ENCODE peak calls at places on chromosomes 4 and X, in five cellular contexts. N is NCI-H2081, M is SJCRH30, G is OCI-LY7, B is astrocyte. T is an unnamed sample.

GRCh38 chrX:21153503-21153902 is 220.7 kb upstream of the CNKSR2 start:
- DNase-seq in N (no peak), M (peak), G (no peak), B (peak), T (no peak)

GRCh38 chrX:148133099-148133725 is 152.1 kb downstream of the FMR1NB start:
- DNase-seq in N (no peak), M (peak), G (peak), B (no peak), T (peak)

GRCh38 chr4:181971411-181971810 is 271.8 kb upstream of the TENM3 start:
- DNase-seq in N (no peak), M (no peak), G (no peak), B (peak), T (peak)

GRCh38 chr4:67725981-67726380 is 25.0 kb upstream of the UBA6 start:
- DNase-seq in N (no peak), M (no peak), G (no peak), B (peak), T (no peak)

GRCh38 chr4:112112590-112113170 is 32.6 kb upstream of the FAM241A start:
- DNase-seq in N (no peak), M (peak), G (no peak), B (no peak), T (no peak)

GRCh38 chr4:80811413-80811812 is 219.1 kb upstream of the BMP3 start:
- DNase-seq in N (no peak), M (no peak), G (no peak), B (no peak), T (no peak)

GRCh38 chrX:71056857-71057256 is 11.3 kb downstream of the SNX12 start:
- DNase-seq in N (no peak), M (no peak), G (no peak), B (peak), T (no peak)

GRCh38 chr4:42083816-42084215 is 68.6 kb downstream of the BEND4 start:
- DNase-seq in N (no peak), M (no peak), G (no peak), B (no peak), T (no peak)

GRCh38 chrX:125219852-125220251 is 99.8 kb upstream of the TEX13C start:
- DNase-seq in N (no peak), M (no peak), G (no peak), B (no peak), T (no peak)

GRCh38 chr4:31458813-31459212 is 738.6 kb downstream of the PCDH7 start:
- DNase-seq in N (no peak), M (no peak), G (no peak), B (peak), T (no peak)

GRCh38 chr4:7852568-7853185 is 87.0 kb downstream of the AFAP1 start:
- DNase-seq in N (no peak), M (no peak), G (no peak), B (peak), T (no peak)

GRCh38 chrX:21741869-21742701 is 15.8 kb downstream of the SMPX start:
- DNase-seq in N (no peak), M (peak), G (no peak), B (peak), T (no peak)

GRCh38 chr4:16259531-16260246 is 33.4 kb upstream of the TAPT1 start:
- DNase-seq in N (no peak), M (no peak), G (no peak), B (peak), T (no peak)

GRCh38 chrX:72306085-72306801 is 529 bp upstream of the CITED1 start:
- DNase-seq in N (no peak), M (peak), G (no peak), B (no peak), T (no peak)

GRCh38 chr4:5720980-5721379 is 10.0 kb downstream of the EVC start:
- DNase-seq in N (no peak), M (no peak), G (no peak), B (no peak), T (no peak)

GRCh38 chr4:69584135-69584534 is 55.3 kb downstream of the UGT2A2 start:
- DNase-seq in N (no peak), M (peak), G (no peak), B (no peak), T (no peak)

GRCh38 chr4:169657470-169658107 is 37.2 kb downstream of the CLCN3 start:
- DNase-seq in N (no peak), M (no peak), G (no peak), B (no peak), T (no peak)

GRCh38 chrX:147838465-147839131 is 73.1 kb upstream of the FMR1 start:
- DNase-seq in N (no peak), M (peak), G (peak), B (no peak), T (peak)

GRCh38 chr4:15233626-15234025 is 194.2 kb upstream of the C1QTNF7 start:
- DNase-seq in N (no peak), M (no peak), G (no peak), B (peak), T (no peak)

GRCh38 chr4:74590476-74590875 is 145.5 kb downstream of the AREG start:
- DNase-seq in N (no peak), M (no peak), G (no peak), B (no peak), T (no peak)

GRCh38 chrX:154040307-154040756 is 20.6 kb upstream of the IRAK1 start:
- DNase-seq in N (no peak), M (no peak), G (no peak), B (peak), T (no peak)

GRCh38 chr4:8079031-8079885 is 79.4 kb downstream of the ABLIM2 start:
- DNase-seq in N (no peak), M (no peak), G (no peak), B (peak), T (no peak)

GRCh38 chrX:72545990-72546389 is 26.7 kb downstream of the HDAC8 start:
- DNase-seq in N (no peak), M (peak), G (no peak), B (no peak), T (no peak)

GRCh38 chr4:1399508-1400190 is 6.6 kb downstream of the NKX1-1 start:
- DNase-seq in N (no peak), M (no peak), G (peak), B (no peak), T (no peak)

GRCh38 chrX:129704491-129704890 is 34.3 kb upstream of the XPNPEP2 start:
- DNase-seq in N (no peak), M (no peak), G (no peak), B (no peak), T (no peak)

GRCh38 chrX:104695593-104695992 is 129.6 kb downstream of the IL1RAPL2 start:
- DNase-seq in N (no peak), M (no peak), G (no peak), B (no peak), T (no peak)

GRCh38 chrX:24846551-24847170 is 152.9 kb downstream of the POLA1 start:
- DNase-seq in N (peak), M (no peak), G (no peak), B (no peak), T (no peak)

GRCh38 chr4:145453163-145453520 is 28.5 kb upstream of the SMAD1 start:
- DNase-seq in N (no peak), M (no peak), G (no peak), B (no peak), T (no peak)

GRCh38 chr4:152148057-152148456 is 387.2 kb upstream of the GATB start:
- DNase-seq in N (no peak), M (no peak), G (no peak), B (no peak), T (no peak)

GRCh38 chr4:8599657-8600056 is 7.1 kb downstream of the CPZ start:
- DNase-seq in N (no peak), M (peak), G (no peak), B (peak), T (no peak)

GRCh38 chr4:14025891-14026290 is 398.4 kb upstream of the BOD1L1 start:
- DNase-seq in N (no peak), M (no peak), G (no peak), B (no peak), T (no peak)

GRCh38 chr4:136599890-136600289 is 932.4 kb downstream of the PCDH18 start:
- DNase-seq in N (no peak), M (no peak), G (no peak), B (no peak), T (no peak)

GRCh38 chr4:124105212-124105611 is 607.3 kb downstream of the ANKRD50 start:
- DNase-seq in N (no peak), M (no peak), G (no peak), B (peak), T (no peak)

T was measured in NAMALWA.